ENCODE peak calls at places on chromosome 1, in five cellular contexts. Y, A, O, Z and I are unnamed samples.

GRCh38 chr1:165456114-165456513 is 11.2 kb upstream of the RXRG start:
- DNase-seq in Y (no peak), A (no peak), O (no peak), Z (no peak), I (no peak)

GRCh38 chr1:28428990-28429520 is 59.5 kb downstream of the PHACTR4 start:
- DNase-seq in Y (no peak), A (no peak), O (no peak), Z (no peak), I (no peak)

GRCh38 chr1:59005491-59006308 is 221.9 kb upstream of the JUN start:
- DNase-seq in Y (no peak), A (no peak), O (no peak), Z (no peak), I (no peak)

GRCh38 chr1:116538527-116538926 is 32.3 kb downstream of the CD58 start:
- DNase-seq in Y (no peak), A (peak), O (no peak), Z (no peak), I (no peak)

GRCh38 chr1:111481387-111482221 is 7.8 kb downstream of the C1orf162 start:
- DNase-seq in Y (peak), A (peak), O (peak), Z (peak), I (peak)

GRCh38 chr1:154404511-154404931 is 622 bp upstream of the IL6R start:
- DNase-seq in Y (no peak), A (no peak), O (no peak), Z (no peak), I (no peak)

GRCh38 chr1:29266912-29267311 is 30.6 kb downstream of the PTPRU start:
- DNase-seq in Y (no peak), A (no peak), O (no peak), Z (no peak), I (no peak)

GRCh38 chr1:53341961-53342707 is 14.3 kb upstream of the LRP8 start:
- DNase-seq in Y (peak), A (no peak), O (no peak), Z (no peak), I (no peak)

GRCh38 chr1:21156019-21156418 is 20.7 kb downstream of the EIF4G3 start:
- DNase-seq in Y (no peak), A (no peak), O (no peak), Z (no peak), I (no peak)

GRCh38 chr1:51915958-51916357 is 37.4 kb upstream of the NRDC start:
- DNase-seq in Y (no peak), A (peak), O (no peak), Z (no peak), I (no peak)

GRCh38 chr1:157141212-157141855 is 3.1 kb upstream of the ETV3 start:
- DNase-seq in Y (no peak), A (no peak), O (no peak), Z (no peak), I (no peak)

GRCh38 chr1:114558548-114558947 is 22.9 kb downstream of the BCAS2 start:
- DNase-seq in Y (no peak), A (peak), O (no peak), Z (no peak), I (no peak)

GRCh38 chr1:64041366-64042131 is 161.9 kb upstream of the UBE2U start:
- DNase-seq in Y (no peak), A (no peak), O (no peak), Z (no peak), I (no peak)

GRCh38 chr1:170967042-170967910 is 31.9 kb downstream of the MROH9 start:
- DNase-seq in Y (no peak), A (peak), O (no peak), Z (peak), I (no peak)

GRCh38 chr1:234327577-234328164 is 45.6 kb upstream of the COA6 start:
- DNase-seq in Y (no peak), A (no peak), O (no peak), Z (no peak), I (no peak)

GRCh38 chr1:37537378-37537777 is 16.7 kb downstream of the SNIP1 start:
- DNase-seq in Y (no peak), A (peak), O (no peak), Z (peak), I (no peak)

GRCh38 chr1:2974701-2975301 is 46.5 kb upstream of the ACTRT2 start:
- DNase-seq in Y (peak), A (no peak), O (no peak), Z (no peak), I (no peak)

GRCh38 chr1:187491082-187491720 is 662.5 kb downstream of the PLA2G4A start:
- DNase-seq in Y (no peak), A (peak), O (no peak), Z (no peak), I (no peak)

GRCh38 chr1:62601412-62601971 is 4.2 kb downstream of the ANGPTL3 start:
- DNase-seq in Y (no peak), A (no peak), O (no peak), Z (no peak), I (no peak)

GRCh38 chr1:75134656-75134938 is 409 bp downstream of the LHX8 start:
- DNase-seq in Y (no peak), A (no peak), O (no peak), Z (no peak), I (no peak)

GRCh38 chr1:231424950-231425805 is 3.1 kb upstream of the EGLN1 start:
- DNase-seq in Y (no peak), A (no peak), O (no peak), Z (no peak), I (no peak)

GRCh38 chr1:12615166-12615915 is 2.7 kb downstream of the DHRS3 start:
- DNase-seq in Y (no peak), A (peak), O (no peak), Z (no peak), I (no peak)

GRCh38 chr1:183319051-183319450 is 99.1 kb downstream of the NMNAT2 start:
- DNase-seq in Y (no peak), A (no peak), O (no peak), Z (no peak), I (no peak)

GRCh38 chr1:38608202-38608864 is 251.2 kb downstream of the RRAGC start:
- DNase-seq in Y (no peak), A (no peak), O (no peak), Z (no peak), I (no peak)

GRCh38 chr1:69700770-69701169 is 133.0 kb downstream of the LRRC7 start:
- DNase-seq in Y (no peak), A (peak), O (no peak), Z (no peak), I (no peak)

GRCh38 chr1:17002524-17002902 is 9.2 kb downstream of the ATP13A2 start:
- DNase-seq in Y (no peak), A (no peak), O (no peak), Z (no peak), I (no peak)

GRCh38 chr1:16998589-16998988 is 13.1 kb downstream of the ATP13A2 start:
- DNase-seq in Y (no peak), A (no peak), O (no peak), Z (no peak), I (no peak)

GRCh38 chr1:17001760-17002523 is 9.8 kb downstream of the ATP13A2 start:
- DNase-seq in Y (no peak), A (no peak), O (no peak), Z (no peak), I (no peak)

GRCh38 chr1:16996845-16997244 is 14.9 kb downstream of the ATP13A2 start:
- DNase-seq in Y (no peak), A (no peak), O (no peak), Z (no peak), I (no peak)

GRCh38 chr1:16999863-17000262 is 11.9 kb downstream of the ATP13A2 start:
- DNase-seq in Y (no peak), A (no peak), O (no peak), Z (no peak), I (no peak)
- TF ChIP-seq CTCF in Y (no peak), A (peak), O (no peak), Z (no peak), I (no peak)

DNA sequence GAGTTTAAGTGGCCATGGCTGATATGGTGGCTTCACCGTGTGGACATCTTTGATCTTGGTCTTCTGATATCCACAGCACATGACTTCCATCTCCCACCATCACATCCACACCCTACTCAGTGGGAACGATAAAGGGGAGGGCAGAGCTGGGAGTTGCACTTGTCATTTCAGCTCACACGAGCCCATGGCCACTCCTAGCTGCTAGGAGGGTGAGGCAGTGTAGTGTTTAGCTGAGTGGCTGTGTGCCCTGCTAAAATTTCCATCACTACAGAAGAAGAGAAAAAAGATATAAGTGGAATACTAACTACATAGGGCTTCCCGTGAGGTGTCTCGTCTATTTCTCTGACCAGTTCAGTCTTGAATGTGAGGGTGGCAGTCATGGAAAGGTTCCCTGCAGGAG is 123.3 kb upstream of the EDN2 start:
- DNase-seq in Y (no peak), A (no peak), O (no peak), Z (no peak), I (no peak)
- TF ChIP-seq CTCF in Y (no peak), A (no peak), O (no peak), Z (no peak), I (no peak)

GRCh38 chr1:233211595-233211994 is 83.9 kb downstream of the PCNX2 start:
- DNase-seq in Y (no peak), A (peak), O (no peak), Z (no peak), I (no peak)

GRCh38 chr1:233217832-233218231 is 77.7 kb downstream of the PCNX2 start:
- DNase-seq in Y (no peak), A (no peak), O (no peak), Z (no peak), I (no peak)

GRCh38 chr1:233216009-233216408 is 79.5 kb downstream of the PCNX2 start:
- DNase-seq in Y (no peak), A (no peak), O (no peak), Z (no peak), I (no peak)

DNA sequence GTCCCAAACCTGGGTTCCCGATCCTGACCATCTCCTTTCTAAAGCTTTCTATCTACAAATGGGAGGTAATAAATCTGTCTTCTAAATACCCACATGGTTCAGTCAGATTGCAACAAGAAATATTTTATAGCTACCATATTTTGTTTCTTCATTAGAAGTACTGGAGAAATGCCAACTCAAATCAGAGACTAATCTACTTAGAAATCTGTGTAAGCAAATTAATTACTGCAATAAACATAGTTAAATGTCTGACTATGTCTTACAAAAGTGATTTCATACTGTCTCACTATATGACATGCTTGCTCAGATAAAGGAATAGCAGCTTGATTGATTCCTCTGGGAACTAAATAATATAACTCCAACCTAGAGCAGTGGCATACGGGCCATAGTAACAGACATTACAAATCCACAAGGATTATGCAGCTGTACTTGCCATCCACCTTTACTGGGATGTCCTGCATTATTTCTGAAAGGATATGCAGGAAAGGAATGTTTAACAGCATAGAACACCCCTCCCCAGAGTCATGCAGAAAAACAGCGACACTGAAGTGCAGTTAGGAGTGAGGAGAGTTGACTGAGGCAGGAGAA is 80.3 kb downstream of the PCNX2 start:
- DNase-seq in Y (no peak), A (no peak), O (no peak), Z (no peak), I (no peak)
- TF ChIP-seq CTCF in Y (no peak), A (no peak), O (no peak), Z (no peak), I (no peak)

DNA sequence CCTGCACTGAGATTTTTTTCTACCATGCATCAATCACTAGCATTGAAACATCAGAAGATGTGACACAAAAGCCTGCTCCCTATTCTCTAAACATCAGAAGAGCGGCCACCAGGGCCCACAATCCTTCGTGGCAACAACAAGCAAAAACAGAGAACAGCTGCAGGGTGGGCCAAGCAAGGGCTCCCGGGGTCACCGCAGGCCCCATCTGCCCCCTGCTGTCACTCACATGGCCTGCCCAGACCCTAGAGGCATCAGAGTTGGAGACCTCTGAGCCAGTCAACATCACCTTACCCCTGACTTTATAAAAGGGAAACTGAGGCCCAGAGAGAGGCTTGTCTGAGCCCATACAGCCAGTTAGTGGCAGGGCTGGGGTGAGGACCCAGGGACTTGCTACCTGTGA is 1.8 kb downstream of the LAPTM5 start:
- DNase-seq in Y (no peak), A (no peak), O (no peak), Z (no peak), I (no peak)
- TF ChIP-seq CTCF in Y (no peak), A (no peak), O (no peak), Z (no peak), I (no peak)

GRCh38 chr1:212669102-212669501 is 30.5 kb downstream of the BATF3 start:
- DNase-seq in Y (no peak), A (peak), O (no peak), Z (no peak), I (no peak)
- TF ChIP-seq CTCF in Y (no peak), A (peak), O (no peak), Z (no peak), I (no peak)

GRCh38 chr1:91402023-91402422 is 2.6 kb downstream of the HFM1 start:
- DNase-seq in Y (no peak), A (peak), O (no peak), Z (no peak), I (no peak)

GRCh38 chr1:91404151-91405012 is at the start of gene HFM1:
- DNase-seq in Y (peak), A (peak), O (peak), Z (no peak), I (peak)

GRCh38 chr1:91406773-91407389 is 2.2 kb upstream of the HFM1 start:
- DNase-seq in Y (no peak), A (peak), O (no peak), Z (no peak), I (no peak)
- TF ChIP-seq CTCF in Y (no peak), A (peak), O (no peak), Z (peak), I (no peak)

GRCh38 chr1:240457203-240457602 is 154.8 kb downstream of the GREM2 start:
- DNase-seq in Y (no peak), A (no peak), O (no peak), Z (no peak), I (no peak)

GRCh38 chr1:240455228-240455821 is 156.6 kb downstream of the GREM2 start:
- DNase-seq in Y (no peak), A (peak), O (no peak), Z (no peak), I (no peak)
- TF ChIP-seq CTCF in Y (peak), A (peak), O (no peak), Z (peak), I (peak)

GRCh38 chr1:30778156-30778978 is 20.8 kb upstream of the LAPTM5 start:
- DNase-seq in Y (no peak), A (peak), O (no peak), Z (peak), I (no peak)

GRCh38 chr1:30780409-30780808 is 22.8 kb upstream of the LAPTM5 start:
- DNase-seq in Y (no peak), A (no peak), O (no peak), Z (no peak), I (no peak)

GRCh38 chr1:30778979-30779293 is 21.4 kb upstream of the LAPTM5 start:
- DNase-seq in Y (no peak), A (no peak), O (no peak), Z (no peak), I (no peak)

GRCh38 chr1:30777906-30778155 is 20.3 kb upstream of the LAPTM5 start:
- DNase-seq in Y (no peak), A (no peak), O (no peak), Z (no peak), I (no peak)

GRCh38 chr1:30779294-30780071 is 21.9 kb upstream of the LAPTM5 start:
- DNase-seq in Y (peak), A (peak), O (peak), Z (peak), I (peak)
- TF ChIP-seq CTCF in Y (peak), A (peak), O (no peak), Z (peak), I (peak)

GRCh38 chr1:60170709-60171108 is 97.1 kb upstream of the C1orf87 start:
- DNase-seq in Y (no peak), A (no peak), O (no peak), Z (no peak), I (no peak)
- TF ChIP-seq CTCF in Y (no peak), A (peak), O (no peak), Z (no peak), I (no peak)

GRCh38 chr1:232611834-232612233 is 18.1 kb downstream of the SIPA1L2 start:
- DNase-seq in Y (no peak), A (no peak), O (no peak), Z (no peak), I (no peak)
- TF ChIP-seq CTCF in Y (no peak), A (no peak), O (no peak), Z (no peak), I (no peak)